ENCODE peak calls at places on chromosomes 7 and 10, in ten cellular contexts. One of them, this sample, is unnamed.

GRCh38 chr10:4607681-4608080 is 218.3 kb upstream of the AKR1E2 start:
- DNase-seq in activated T-helper 1 cell treated with anti-CD3 and anti-CD28 coated beads, Interleukin-12 subunit alpha, Interleukin-12 subunit beta, Interleukin-2, Interleukin-4 antibody, amounts not matched to agents 30 ng/mL and 10 ng/mL and 1 ng/mL, durations not matched to agents 14 hours and 24 hours and 36 hours: no peak
- DNase-seq in SIG-M5: no peak
- DNase-seq in effector CD8-positive, alpha-beta T cell: no peak
- DNase-seq in NCI-H1092: peak; percentile 0
- DNase-seq in AG09319: no peak
- DNase-seq in left cardiac atrium: no peak
- DNase-seq in T-helper 1 cell: no peak
- DNase-seq in smooth muscle cell of the brain vasculature: no peak
- DNase-seq in H7: no peak
- DNase-seq in this sample: no peak

GRCh38 chr10:90751107-90751997 is 106.5 kb downstream of the HTR7 start:
- DNase-seq in activated T-helper 1 cell treated with anti-CD3 and anti-CD28 coated beads, Interleukin-12 subunit alpha, Interleukin-12 subunit beta, Interleukin-2, Interleukin-4 antibody, amounts not matched to agents 30 ng/mL and 10 ng/mL and 1 ng/mL, durations not matched to agents 14 hours and 24 hours and 36 hours: peak; percentile 13
- DNase-seq in SIG-M5: no peak
- DNase-seq in effector CD8-positive, alpha-beta T cell: peak; percentile 16
- DNase-seq in NCI-H1092: peak; percentile 9
- DNase-seq in AG09319: no peak
- DNase-seq in left cardiac atrium: no peak
- DNase-seq in T-helper 1 cell: no peak
- DNase-seq in smooth muscle cell of the brain vasculature: no peak
- DNase-seq in H7: peak; percentile 59
- DNase-seq in this sample: peak; percentile 55

GRCh38 chr7:155804897-155805825 is 7.1 kb downstream of the SHH start:
- DNase-seq in activated T-helper 1 cell treated with anti-CD3 and anti-CD28 coated beads, Interleukin-12 subunit alpha, Interleukin-12 subunit beta, Interleukin-2, Interleukin-4 antibody, amounts not matched to agents 30 ng/mL and 10 ng/mL and 1 ng/mL, durations not matched to agents 14 hours and 24 hours and 36 hours: peak; percentile 33
- DNase-seq in SIG-M5: no peak
- DNase-seq in effector CD8-positive, alpha-beta T cell: peak; percentile 31
- DNase-seq in NCI-H1092: peak; percentile 74
- DNase-seq in AG09319: peak; percentile 5
- DNase-seq in left cardiac atrium: peak; percentile 46
- DNase-seq in T-helper 1 cell: no peak
- DNase-seq in smooth muscle cell of the brain vasculature: no peak
- DNase-seq in H7: peak; percentile 98
- DNase-seq in this sample: peak; percentile 50

GRCh38 chr7:135386181-135386580 is 123.7 kb downstream of the CNOT4 start:
- DNase-seq in activated T-helper 1 cell treated with anti-CD3 and anti-CD28 coated beads, Interleukin-12 subunit alpha, Interleukin-12 subunit beta, Interleukin-2, Interleukin-4 antibody, amounts not matched to agents 30 ng/mL and 10 ng/mL and 1 ng/mL, durations not matched to agents 14 hours and 24 hours and 36 hours: no peak
- DNase-seq in SIG-M5: no peak
- DNase-seq in effector CD8-positive, alpha-beta T cell: no peak
- DNase-seq in NCI-H1092: no peak
- DNase-seq in AG09319: no peak
- DNase-seq in left cardiac atrium: no peak
- DNase-seq in T-helper 1 cell: no peak
- DNase-seq in smooth muscle cell of the brain vasculature: no peak
- DNase-seq in H7: no peak
- DNase-seq in this sample: no peak

GRCh38 chr7:112228632-112229031 is 22.1 kb downstream of the ZNF277 start:
- DNase-seq in activated T-helper 1 cell treated with anti-CD3 and anti-CD28 coated beads, Interleukin-12 subunit alpha, Interleukin-12 subunit beta, Interleukin-2, Interleukin-4 antibody, amounts not matched to agents 30 ng/mL and 10 ng/mL and 1 ng/mL, durations not matched to agents 14 hours and 24 hours and 36 hours: no peak
- DNase-seq in SIG-M5: no peak
- DNase-seq in effector CD8-positive, alpha-beta T cell: no peak
- DNase-seq in NCI-H1092: no peak
- DNase-seq in AG09319: no peak
- DNase-seq in left cardiac atrium: no peak
- DNase-seq in T-helper 1 cell: no peak
- DNase-seq in smooth muscle cell of the brain vasculature: no peak
- DNase-seq in H7: no peak
- DNase-seq in this sample: no peak

GRCh38 chr10:3229815-3230214 is 57.2 kb upstream of the PITRM1 start:
- DNase-seq in activated T-helper 1 cell treated with anti-CD3 and anti-CD28 coated beads, Interleukin-12 subunit alpha, Interleukin-12 subunit beta, Interleukin-2, Interleukin-4 antibody, amounts not matched to agents 30 ng/mL and 10 ng/mL and 1 ng/mL, durations not matched to agents 14 hours and 24 hours and 36 hours: no peak
- DNase-seq in SIG-M5: no peak
- DNase-seq in effector CD8-positive, alpha-beta T cell: no peak
- DNase-seq in NCI-H1092: no peak
- DNase-seq in AG09319: no peak
- DNase-seq in left cardiac atrium: no peak
- DNase-seq in T-helper 1 cell: no peak
- DNase-seq in smooth muscle cell of the brain vasculature: no peak
- DNase-seq in H7: no peak
- DNase-seq in this sample: no peak

GRCh38 chr7:1981201-1981877 is 251.4 kb downstream of the MAD1L1 start:
- DNase-seq in activated T-helper 1 cell treated with anti-CD3 and anti-CD28 coated beads, Interleukin-12 subunit alpha, Interleukin-12 subunit beta, Interleukin-2, Interleukin-4 antibody, amounts not matched to agents 30 ng/mL and 10 ng/mL and 1 ng/mL, durations not matched to agents 14 hours and 24 hours and 36 hours: no peak
- DNase-seq in SIG-M5: no peak
- DNase-seq in effector CD8-positive, alpha-beta T cell: no peak
- DNase-seq in NCI-H1092: no peak
- DNase-seq in AG09319: no peak
- DNase-seq in left cardiac atrium: peak; percentile 7
- DNase-seq in T-helper 1 cell: peak; percentile 5
- DNase-seq in smooth muscle cell of the brain vasculature: no peak
- DNase-seq in H7: no peak
- DNase-seq in this sample: no peak

GRCh38 chr10:29608062-29608461 is 26.7 kb downstream of the SVIL start:
- DNase-seq in activated T-helper 1 cell treated with anti-CD3 and anti-CD28 coated beads, Interleukin-12 subunit alpha, Interleukin-12 subunit beta, Interleukin-2, Interleukin-4 antibody, amounts not matched to agents 30 ng/mL and 10 ng/mL and 1 ng/mL, durations not matched to agents 14 hours and 24 hours and 36 hours: no peak
- DNase-seq in SIG-M5: no peak
- DNase-seq in effector CD8-positive, alpha-beta T cell: no peak
- DNase-seq in NCI-H1092: no peak
- DNase-seq in AG09319: no peak
- DNase-seq in left cardiac atrium: no peak
- DNase-seq in T-helper 1 cell: no peak
- DNase-seq in smooth muscle cell of the brain vasculature: no peak
- DNase-seq in H7: peak; percentile 51
- DNase-seq in this sample: no peak

GRCh38 chr7:128247640-128248194 is 6.6 kb downstream of the LEP start:
- DNase-seq in activated T-helper 1 cell treated with anti-CD3 and anti-CD28 coated beads, Interleukin-12 subunit alpha, Interleukin-12 subunit beta, Interleukin-2, Interleukin-4 antibody, amounts not matched to agents 30 ng/mL and 10 ng/mL and 1 ng/mL, durations not matched to agents 14 hours and 24 hours and 36 hours: no peak
- DNase-seq in SIG-M5: no peak
- DNase-seq in effector CD8-positive, alpha-beta T cell: no peak
- DNase-seq in NCI-H1092: no peak
- DNase-seq in AG09319: no peak
- DNase-seq in left cardiac atrium: no peak
- DNase-seq in T-helper 1 cell: no peak
- DNase-seq in smooth muscle cell of the brain vasculature: no peak
- DNase-seq in H7: no peak
- DNase-seq in this sample: peak; percentile 42

GRCh38 chr10:126397166-126397565 is 8.9 kb upstream of the ADAM12 start:
- DNase-seq in activated T-helper 1 cell treated with anti-CD3 and anti-CD28 coated beads, Interleukin-12 subunit alpha, Interleukin-12 subunit beta, Interleukin-2, Interleukin-4 antibody, amounts not matched to agents 30 ng/mL and 10 ng/mL and 1 ng/mL, durations not matched to agents 14 hours and 24 hours and 36 hours: no peak
- DNase-seq in SIG-M5: no peak
- DNase-seq in effector CD8-positive, alpha-beta T cell: no peak
- DNase-seq in NCI-H1092: no peak
- DNase-seq in AG09319: no peak
- DNase-seq in left cardiac atrium: no peak
- DNase-seq in T-helper 1 cell: no peak
- DNase-seq in smooth muscle cell of the brain vasculature: no peak
- DNase-seq in H7: no peak
- DNase-seq in this sample: no peak

GRCh38 chr10:110985497-110986270 is 66.3 kb downstream of the SHOC2 start:
- DNase-seq in activated T-helper 1 cell treated with anti-CD3 and anti-CD28 coated beads, Interleukin-12 subunit alpha, Interleukin-12 subunit beta, Interleukin-2, Interleukin-4 antibody, amounts not matched to agents 30 ng/mL and 10 ng/mL and 1 ng/mL, durations not matched to agents 14 hours and 24 hours and 36 hours: no peak
- DNase-seq in SIG-M5: no peak
- DNase-seq in effector CD8-positive, alpha-beta T cell: no peak
- DNase-seq in NCI-H1092: no peak
- DNase-seq in AG09319: no peak
- DNase-seq in left cardiac atrium: no peak
- DNase-seq in T-helper 1 cell: no peak
- DNase-seq in smooth muscle cell of the brain vasculature: no peak
- DNase-seq in H7: no peak
- DNase-seq in this sample: no peak

GRCh38 chr10:102994551-102995295 is 76.6 kb downstream of the CNNM2 start:
- DNase-seq in activated T-helper 1 cell treated with anti-CD3 and anti-CD28 coated beads, Interleukin-12 subunit alpha, Interleukin-12 subunit beta, Interleukin-2, Interleukin-4 antibody, amounts not matched to agents 30 ng/mL and 10 ng/mL and 1 ng/mL, durations not matched to agents 14 hours and 24 hours and 36 hours: no peak
- DNase-seq in SIG-M5: no peak
- DNase-seq in effector CD8-positive, alpha-beta T cell: no peak
- DNase-seq in NCI-H1092: no peak
- DNase-seq in AG09319: no peak
- DNase-seq in left cardiac atrium: no peak
- DNase-seq in T-helper 1 cell: no peak
- DNase-seq in smooth muscle cell of the brain vasculature: no peak
- DNase-seq in H7: no peak
- DNase-seq in this sample: no peak